ENCODE peak calls at places on chromosomes 13 and 19, in five cellular contexts. One of them, this sample, is unnamed.

GRCh38 chr13:43054803-43055802 is 31.7 kb downstream of the DNAJC15 start:
- DNase-seq in GM23338: peak
- DNase-seq in OCI-LY7: peak
- DNase-seq in GM23248: peak
- DNase-seq in HCT116: no peak
- DNase-seq in this sample: no peak

GRCh38 chr19:15418112-15418587 is 638 bp downstream of the AKAP8L start:
- DNase-seq in GM23338: no peak
- DNase-seq in OCI-LY7: no peak
- DNase-seq in GM23248: peak
- DNase-seq in HCT116: no peak
- DNase-seq in this sample: peak

GRCh38 chr19:38706792-38707511 is 37.3 kb downstream of the CAPN12 start:
- DNase-seq in GM23338: peak
- DNase-seq in OCI-LY7: no peak
- DNase-seq in GM23248: no peak
- DNase-seq in HCT116: no peak
- DNase-seq in this sample: no peak

GRCh38 chr19:49064768-49065611 is at the start of gene NTF4:
- DNase-seq in GM23338: peak
- DNase-seq in OCI-LY7: no peak
- DNase-seq in GM23248: peak
- DNase-seq in HCT116: no peak
- DNase-seq in this sample: peak

GRCh38 chr13:93788456-93788855 is 561.8 kb downstream of the GPC6 start:
- DNase-seq in GM23338: no peak
- DNase-seq in OCI-LY7: no peak
- DNase-seq in GM23248: no peak
- DNase-seq in HCT116: no peak
- DNase-seq in this sample: no peak

GRCh38 chr19:1066748-1067340 is at the start of gene ARHGAP45:
- DNase-seq in GM23338: peak
- DNase-seq in OCI-LY7: peak
- DNase-seq in GM23248: peak
- DNase-seq in HCT116: no peak
- DNase-seq in this sample: peak

GRCh38 chr13:110576070-110576394 is 14.5 kb upstream of the RAB20 start:
- DNase-seq in GM23338: no peak
- DNase-seq in OCI-LY7: no peak
- DNase-seq in GM23248: no peak
- DNase-seq in HCT116: no peak
- DNase-seq in this sample: no peak

GRCh38 chr13:106393776-106394175 is 141.7 kb downstream of the EFNB2 start:
- DNase-seq in GM23338: no peak
- DNase-seq in OCI-LY7: no peak
- DNase-seq in GM23248: peak
- DNase-seq in HCT116: no peak
- DNase-seq in this sample: no peak

GRCh38 chr19:6018786-6019185 is 40.8 kb upstream of the RANBP3 start:
- DNase-seq in GM23338: peak
- DNase-seq in OCI-LY7: peak
- DNase-seq in GM23248: no peak
- DNase-seq in HCT116: no peak
- DNase-seq in this sample: peak

GRCh38 chr13:59883885-59884284 is 279.8 kb downstream of the DIAPH3 start:
- DNase-seq in GM23338: no peak
- DNase-seq in OCI-LY7: no peak
- DNase-seq in GM23248: no peak
- DNase-seq in HCT116: no peak
- DNase-seq in this sample: no peak

GRCh38 chr19:9673912-9674668 is 810 bp downstream of the ZNF562 start:
- DNase-seq in GM23338: peak
- DNase-seq in OCI-LY7: peak
- DNase-seq in GM23248: peak
- DNase-seq in HCT116: peak
- DNase-seq in this sample: no peak

GRCh38 chr13:88908896-88909535 is 1237.8 kb downstream of the SLITRK5 start:
- DNase-seq in GM23338: no peak
- DNase-seq in OCI-LY7: no peak
- DNase-seq in GM23248: no peak
- DNase-seq in HCT116: no peak
- DNase-seq in this sample: no peak

GRCh38 chr13:114106991-114107685 is 25.3 kb downstream of the RASA3 start:
- DNase-seq in GM23338: no peak
- DNase-seq in OCI-LY7: no peak
- DNase-seq in GM23248: no peak
- DNase-seq in HCT116: no peak
- DNase-seq in this sample: no peak

GRCh38 chr13:99709134-99709533 is 207.9 kb downstream of the TM9SF2 start:
- DNase-seq in GM23338: no peak
- DNase-seq in OCI-LY7: no peak
- DNase-seq in GM23248: no peak
- DNase-seq in HCT116: no peak
- DNase-seq in this sample: no peak

GRCh38 chr19:14659886-14660489 is 14.7 kb downstream of the ADGRE3 start:
- DNase-seq in GM23338: no peak
- DNase-seq in OCI-LY7: no peak
- DNase-seq in GM23248: no peak
- DNase-seq in HCT116: no peak
- DNase-seq in this sample: no peak

GRCh38 chr13:20128459-20128927 is 32.4 kb downstream of the GJA3 start:
- DNase-seq in GM23338: no peak
- DNase-seq in OCI-LY7: no peak
- DNase-seq in GM23248: no peak
- DNase-seq in HCT116: no peak
- DNase-seq in this sample: peak

GRCh38 chr19:3663838-3664237 is 36.4 kb downstream of the PIP5K1C start:
- DNase-seq in GM23338: no peak
- DNase-seq in OCI-LY7: no peak
- DNase-seq in GM23248: no peak
- DNase-seq in HCT116: no peak
- DNase-seq in this sample: no peak

GRCh38 chr19:50242586-50242985 is 39.2 kb downstream of the MYH14 start:
- DNase-seq in GM23338: no peak
- DNase-seq in OCI-LY7: no peak
- DNase-seq in GM23248: peak
- DNase-seq in HCT116: no peak
- DNase-seq in this sample: no peak

GRCh38 chr13:30638301-30638700 is 20.6 kb downstream of the USPL1 start:
- DNase-seq in GM23338: no peak
- DNase-seq in OCI-LY7: no peak
- DNase-seq in GM23248: no peak
- DNase-seq in HCT116: no peak
- DNase-seq in this sample: no peak

GRCh38 chr13:44347905-44348304 is 25.7 kb upstream of the SERP2 start:
- DNase-seq in GM23338: no peak
- DNase-seq in OCI-LY7: no peak
- DNase-seq in GM23248: peak
- DNase-seq in HCT116: no peak
- DNase-seq in this sample: peak

GRCh38 chr13:80921556-80921955 is 580.6 kb upstream of the SPRY2 start:
- DNase-seq in GM23338: no peak
- DNase-seq in OCI-LY7: no peak
- DNase-seq in GM23248: no peak
- DNase-seq in HCT116: no peak
- DNase-seq in this sample: no peak

GRCh38 chr19:41928754-41929535 is 696 bp upstream of the ERFL start:
- DNase-seq in GM23338: no peak
- DNase-seq in OCI-LY7: peak
- DNase-seq in GM23248: no peak
- DNase-seq in HCT116: no peak
- DNase-seq in this sample: no peak

DNA sequence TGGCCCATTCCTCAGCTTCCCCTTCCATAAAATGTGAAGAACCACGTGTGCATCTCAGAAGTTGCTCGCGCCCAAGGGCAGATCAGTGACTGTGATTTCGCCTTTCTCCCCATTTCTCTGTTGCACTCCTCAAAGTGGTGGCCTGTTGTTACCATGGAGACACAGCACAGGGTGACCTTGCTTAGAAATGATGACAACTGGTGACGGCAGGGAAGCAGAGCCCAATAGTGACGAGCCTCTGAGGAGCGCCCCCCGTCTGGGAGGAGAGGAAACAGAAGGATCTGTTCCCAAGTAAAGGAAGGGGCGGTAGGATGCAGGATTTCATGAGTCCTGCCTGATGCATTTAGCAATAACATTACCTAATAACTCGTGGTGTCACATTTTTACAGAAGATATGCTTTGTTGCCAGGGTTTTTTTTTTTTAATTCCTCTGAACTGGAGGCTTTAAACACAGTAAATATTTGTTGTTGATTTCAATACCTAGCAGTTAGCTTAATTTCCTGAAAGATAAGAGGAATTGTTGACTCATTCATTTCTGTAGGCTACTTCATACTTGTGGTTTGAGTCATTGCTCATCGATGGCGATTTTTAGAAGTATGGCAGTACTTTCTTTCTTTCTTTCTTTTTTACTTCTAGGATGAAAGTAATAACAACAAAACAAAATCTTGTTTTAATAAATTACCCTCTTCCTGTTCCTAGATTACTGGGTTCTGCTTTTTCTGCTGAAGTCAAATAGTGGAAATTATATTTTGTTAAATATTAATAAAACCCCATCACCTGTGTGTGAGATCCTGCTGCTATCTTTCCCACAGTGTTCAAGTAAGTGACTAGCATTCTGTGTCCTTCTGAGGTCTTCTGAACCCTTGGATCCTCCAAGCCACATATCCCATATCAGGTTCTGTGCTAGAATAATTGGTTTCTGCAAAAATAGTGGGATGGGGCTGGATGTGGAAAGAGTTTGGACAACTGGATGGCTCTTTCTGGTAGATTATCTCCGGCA is 36.0 kb downstream of the MBNL2 start:
- DNase-seq in GM23338: peak
- DNase-seq in OCI-LY7: no peak
- DNase-seq in GM23248: peak
- DNase-seq in HCT116: peak
- DNase-seq in this sample: no peak
- TF ChIP-seq EZH2phosphoT487 in GM23338: no peak
- TF ChIP-seq EZH2phosphoT487 in OCI-LY7: no peak
- TF ChIP-seq EZH2phosphoT487 in GM23248: no peak
- TF ChIP-seq EZH2phosphoT487 in HCT116: no peak
- TF ChIP-seq EZH2phosphoT487 in this sample: no peak

GRCh38 chr19:30204721-30205120 is 167.5 kb upstream of the ZNF536 start:
- DNase-seq in GM23338: no peak
- DNase-seq in OCI-LY7: no peak
- DNase-seq in GM23248: no peak
- DNase-seq in HCT116: no peak
- DNase-seq in this sample: no peak

GRCh38 chr19:30209617-30210600 is 162.3 kb upstream of the ZNF536 start:
- DNase-seq in GM23338: no peak
- DNase-seq in OCI-LY7: no peak
- DNase-seq in GM23248: no peak
- DNase-seq in HCT116: no peak
- DNase-seq in this sample: peak

GRCh38 chr19:30206187-30206586 is 166.0 kb upstream of the ZNF536 start:
- DNase-seq in GM23338: no peak
- DNase-seq in OCI-LY7: no peak
- DNase-seq in GM23248: no peak
- DNase-seq in HCT116: no peak
- DNase-seq in this sample: no peak

GRCh38 chr19:30208661-30209060 is 163.5 kb upstream of the ZNF536 start:
- DNase-seq in GM23338: no peak
- DNase-seq in OCI-LY7: no peak
- DNase-seq in GM23248: no peak
- DNase-seq in HCT116: no peak
- DNase-seq in this sample: no peak

DNA sequence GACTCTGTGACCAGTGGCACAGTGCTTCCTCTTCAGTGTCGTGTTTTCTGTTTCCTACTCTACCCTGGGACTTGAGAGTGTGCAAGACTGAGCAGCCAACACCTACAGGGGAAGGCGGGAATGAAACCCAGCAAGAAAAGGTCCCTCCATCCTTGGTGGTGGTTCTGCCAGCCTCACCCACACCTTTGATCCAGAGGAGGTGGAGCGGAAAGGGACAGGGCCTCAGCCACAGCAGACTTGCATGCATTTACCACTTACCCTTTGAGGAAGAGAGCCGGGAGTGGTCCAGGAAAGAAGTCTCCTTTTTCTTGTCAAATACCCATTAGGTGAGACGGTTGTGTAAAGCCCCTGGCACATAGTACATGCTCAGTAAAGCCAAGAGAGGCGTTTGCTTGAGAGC is 164.8 kb upstream of the ZNF536 start:
- DNase-seq in GM23338: no peak
- DNase-seq in OCI-LY7: no peak
- DNase-seq in GM23248: no peak
- DNase-seq in HCT116: no peak
- DNase-seq in this sample: no peak
- TF ChIP-seq EZH2phosphoT487 in GM23338: no peak
- TF ChIP-seq EZH2phosphoT487 in OCI-LY7: no peak
- TF ChIP-seq EZH2phosphoT487 in GM23248: no peak
- TF ChIP-seq EZH2phosphoT487 in HCT116: no peak
- TF ChIP-seq EZH2phosphoT487 in this sample: no peak

GRCh38 chr19:37551123-37551993 is 43.2 kb downstream of the ZNF571 start:
- DNase-seq in GM23338: peak
- DNase-seq in OCI-LY7: no peak
- DNase-seq in GM23248: peak
- DNase-seq in HCT116: no peak
- DNase-seq in this sample: peak
- TF ChIP-seq EZH2phosphoT487 in GM23338: no peak
- TF ChIP-seq EZH2phosphoT487 in OCI-LY7: no peak
- TF ChIP-seq EZH2phosphoT487 in GM23248: no peak
- TF ChIP-seq EZH2phosphoT487 in HCT116: no peak
- TF ChIP-seq EZH2phosphoT487 in this sample: no peak

GRCh38 chr19:53853707-53854106 is 14.0 kb upstream of the MYADM start:
- DNase-seq in GM23338: no peak
- DNase-seq in OCI-LY7: no peak
- DNase-seq in GM23248: no peak
- DNase-seq in HCT116: no peak
- DNase-seq in this sample: no peak
- TF ChIP-seq EZH2phosphoT487 in GM23338: no peak
- TF ChIP-seq EZH2phosphoT487 in OCI-LY7: no peak
- TF ChIP-seq EZH2phosphoT487 in GM23248: no peak
- TF ChIP-seq EZH2phosphoT487 in HCT116: no peak
- TF ChIP-seq EZH2phosphoT487 in this sample: no peak

This sample was measured in SK-N-SH.